ENCODE peak calls at places on chromosomes 13 and 19, in nine cellular contexts. One of them, this sample, is unnamed.

GRCh38 chr19:7101498-7102253 is 32.2 kb downstream of the ZNF557 start:
- DNase-seq in uterus: no peak
- DNase-seq in A549: no peak
- DNase-seq in adrenal gland: no peak
- DNase-seq in Peyer's patch: no peak
- DNase-seq in spleen: no peak
- DNase-seq in GM12891: no peak
- DNase-seq in ovary: no peak
- DNase-seq in lower leg skin: no peak
- DNase-seq in this sample: no peak

GRCh38 chr13:72590091-72590490 is 137.3 kb downstream of the MZT1 start:
- DNase-seq in uterus: no peak
- DNase-seq in A549: no peak
- DNase-seq in adrenal gland: no peak
- DNase-seq in Peyer's patch: no peak
- DNase-seq in spleen: no peak
- DNase-seq in GM12891: no peak
- DNase-seq in ovary: no peak
- DNase-seq in lower leg skin: no peak
- DNase-seq in this sample: no peak

GRCh38 chr19:29771708-29772415 is 39.9 kb upstream of the CCNE1 start:
- DNase-seq in uterus: no peak
- DNase-seq in A549: peak
- DNase-seq in adrenal gland: peak
- DNase-seq in Peyer's patch: no peak
- DNase-seq in spleen: no peak
- DNase-seq in GM12891: no peak
- DNase-seq in ovary: peak
- DNase-seq in lower leg skin: no peak
- DNase-seq in this sample: peak

GRCh38 chr19:35013820-35014754 is 14.0 kb downstream of the GRAMD1A start:
- DNase-seq in uterus: no peak
- DNase-seq in A549: no peak
- DNase-seq in adrenal gland: no peak
- DNase-seq in Peyer's patch: peak
- DNase-seq in spleen: peak
- DNase-seq in GM12891: no peak
- DNase-seq in ovary: no peak
- DNase-seq in lower leg skin: no peak
- DNase-seq in this sample: no peak

GRCh38 chr13:84137292-84137691 is 255.0 kb upstream of the SLITRK1 start:
- DNase-seq in uterus: no peak
- DNase-seq in A549: no peak
- DNase-seq in adrenal gland: no peak
- DNase-seq in Peyer's patch: peak
- DNase-seq in spleen: peak
- DNase-seq in GM12891: no peak
- DNase-seq in ovary: no peak
- DNase-seq in lower leg skin: no peak
- DNase-seq in this sample: no peak

GRCh38 chr19:53864308-53864836 is 3.3 kb upstream of the MYADM start:
- DNase-seq in uterus: no peak
- DNase-seq in A549: peak
- DNase-seq in adrenal gland: no peak
- DNase-seq in Peyer's patch: no peak
- DNase-seq in spleen: no peak
- DNase-seq in GM12891: no peak
- DNase-seq in ovary: no peak
- DNase-seq in lower leg skin: no peak
- DNase-seq in this sample: no peak

GRCh38 chr19:55353803-55354697 is 469 bp downstream of the COX6B2 start:
- DNase-seq in uterus: peak
- DNase-seq in A549: peak
- DNase-seq in adrenal gland: no peak
- DNase-seq in Peyer's patch: peak
- DNase-seq in spleen: peak
- DNase-seq in GM12891: peak
- DNase-seq in ovary: peak
- DNase-seq in lower leg skin: no peak
- DNase-seq in this sample: peak

GRCh38 chr19:45613926-45614725 is 12.1 kb upstream of the GPR4 start:
- DNase-seq in uterus: peak
- DNase-seq in A549: peak
- DNase-seq in adrenal gland: no peak
- DNase-seq in Peyer's patch: no peak
- DNase-seq in spleen: no peak
- DNase-seq in GM12891: no peak
- DNase-seq in ovary: no peak
- DNase-seq in lower leg skin: no peak
- DNase-seq in this sample: no peak

GRCh38 chr19:15780595-15781418 is 6.7 kb upstream of the OR10H5 start:
- DNase-seq in uterus: peak
- DNase-seq in A549: peak
- DNase-seq in adrenal gland: no peak
- DNase-seq in Peyer's patch: no peak
- DNase-seq in spleen: no peak
- DNase-seq in GM12891: no peak
- DNase-seq in ovary: peak
- DNase-seq in lower leg skin: peak
- DNase-seq in this sample: peak

GRCh38 chr13:47598340-47598911 is 402.6 kb downstream of the SUCLA2 start:
- DNase-seq in uterus: no peak
- DNase-seq in A549: no peak
- DNase-seq in adrenal gland: no peak
- DNase-seq in Peyer's patch: no peak
- DNase-seq in spleen: no peak
- DNase-seq in GM12891: no peak
- DNase-seq in ovary: no peak
- DNase-seq in lower leg skin: no peak
- DNase-seq in this sample: no peak

GRCh38 chr19:17156947-17157302 is 58.2 kb upstream of the USE1 start:
- DNase-seq in uterus: no peak
- DNase-seq in A549: no peak
- DNase-seq in adrenal gland: peak
- DNase-seq in Peyer's patch: no peak
- DNase-seq in spleen: no peak
- DNase-seq in GM12891: no peak
- DNase-seq in ovary: no peak
- DNase-seq in lower leg skin: no peak
- DNase-seq in this sample: peak

GRCh38 chr13:24271611-24272451 is 37.5 kb upstream of the C1QTNF9 start:
- DNase-seq in uterus: peak
- DNase-seq in A549: no peak
- DNase-seq in adrenal gland: peak
- DNase-seq in Peyer's patch: peak
- DNase-seq in spleen: peak
- DNase-seq in GM12891: no peak
- DNase-seq in ovary: peak
- DNase-seq in lower leg skin: peak
- DNase-seq in this sample: peak

GRCh38 chr13:49300716-49301589 is 53.2 kb downstream of the CDADC1 start:
- DNase-seq in uterus: peak
- DNase-seq in A549: peak
- DNase-seq in adrenal gland: peak
- DNase-seq in Peyer's patch: peak
- DNase-seq in spleen: peak
- DNase-seq in GM12891: peak
- DNase-seq in ovary: peak
- DNase-seq in lower leg skin: no peak
- DNase-seq in this sample: peak

GRCh38 chr13:80939581-80939980 is 598.7 kb upstream of the SPRY2 start:
- DNase-seq in uterus: no peak
- DNase-seq in A549: no peak
- DNase-seq in adrenal gland: no peak
- DNase-seq in Peyer's patch: no peak
- DNase-seq in spleen: no peak
- DNase-seq in GM12891: no peak
- DNase-seq in ovary: no peak
- DNase-seq in lower leg skin: no peak
- DNase-seq in this sample: no peak

GRCh38 chr19:45913874-45914830 is at the start of gene NANOS2:
- DNase-seq in uterus: no peak
- DNase-seq in A549: peak
- DNase-seq in adrenal gland: no peak
- DNase-seq in Peyer's patch: no peak
- DNase-seq in spleen: no peak
- DNase-seq in GM12891: no peak
- DNase-seq in ovary: no peak
- DNase-seq in lower leg skin: no peak
- DNase-seq in this sample: no peak

GRCh38 chr13:69565334-69565733 is 542.3 kb upstream of the ATXN8OS start:
- DNase-seq in uterus: no peak
- DNase-seq in A549: peak
- DNase-seq in adrenal gland: no peak
- DNase-seq in Peyer's patch: no peak
- DNase-seq in spleen: no peak
- DNase-seq in GM12891: peak
- DNase-seq in ovary: no peak
- DNase-seq in lower leg skin: no peak
- DNase-seq in this sample: peak

GRCh38 chr13:94550030-94550738 is 45.8 kb downstream of the TGDS start:
- DNase-seq in uterus: peak
- DNase-seq in A549: no peak
- DNase-seq in adrenal gland: peak
- DNase-seq in Peyer's patch: no peak
- DNase-seq in spleen: no peak
- DNase-seq in GM12891: no peak
- DNase-seq in ovary: no peak
- DNase-seq in lower leg skin: no peak
- DNase-seq in this sample: no peak

GRCh38 chr13:19670147-19670546 is 36.7 kb downstream of the MPHOSPH8 start:
- DNase-seq in uterus: no peak
- DNase-seq in A549: no peak
- DNase-seq in adrenal gland: no peak
- DNase-seq in Peyer's patch: no peak
- DNase-seq in spleen: no peak
- DNase-seq in GM12891: no peak
- DNase-seq in ovary: no peak
- DNase-seq in lower leg skin: no peak
- DNase-seq in this sample: no peak

DNA sequence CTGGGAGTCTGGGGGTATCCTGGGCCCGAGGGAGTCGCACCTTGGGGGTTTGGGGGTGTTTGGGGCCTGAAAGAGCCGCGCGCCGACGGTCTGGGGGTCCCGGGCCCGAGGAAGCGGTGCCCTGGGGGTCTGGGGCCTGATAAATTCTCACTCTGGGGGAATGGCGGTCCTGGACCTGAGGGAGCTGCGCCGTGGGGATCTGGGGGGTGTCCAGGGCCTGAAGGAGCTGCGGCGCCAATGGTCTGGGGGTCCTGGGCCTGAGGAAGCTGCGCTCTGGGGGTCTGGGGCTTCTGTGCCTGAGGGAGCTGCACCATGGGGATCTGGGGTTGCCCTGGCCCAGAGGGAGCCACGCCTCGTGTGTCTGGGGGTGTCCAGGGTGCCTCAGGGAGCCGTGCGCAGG is 914 bp downstream of the HDGFL2 start:
- DNase-seq in uterus: no peak
- DNase-seq in A549: no peak
- DNase-seq in adrenal gland: no peak
- DNase-seq in Peyer's patch: no peak
- DNase-seq in spleen: peak
- DNase-seq in GM12891: no peak
- DNase-seq in ovary: no peak
- DNase-seq in lower leg skin: no peak
- DNase-seq in this sample: no peak
- TF ChIP-seq POLR2A in uterus: no peak
- TF ChIP-seq POLR2A in A549: no peak
- TF ChIP-seq POLR2A in adrenal gland: no peak
- TF ChIP-seq POLR2A in Peyer's patch: no peak
- TF ChIP-seq POLR2A in spleen: no peak
- TF ChIP-seq POLR2A in GM12891: no peak
- TF ChIP-seq POLR2A in ovary: no peak
- TF ChIP-seq POLR2A in lower leg skin: no peak
- TF ChIP-seq POLR2A in this sample: no peak

GRCh38 chr19:12953456-12954149 is 3.4 kb downstream of the GADD45GIP1 start:
- DNase-seq in uterus: no peak
- DNase-seq in A549: no peak
- DNase-seq in adrenal gland: no peak
- DNase-seq in Peyer's patch: no peak
- DNase-seq in spleen: no peak
- DNase-seq in GM12891: no peak
- DNase-seq in ovary: no peak
- DNase-seq in lower leg skin: no peak
- DNase-seq in this sample: no peak

GRCh38 chr19:12956446-12957388 is at the start of gene GADD45GIP1:
- DNase-seq in uterus: peak
- DNase-seq in A549: peak
- DNase-seq in adrenal gland: peak
- DNase-seq in Peyer's patch: peak
- DNase-seq in spleen: peak
- DNase-seq in GM12891: peak
- DNase-seq in ovary: peak
- DNase-seq in lower leg skin: peak
- DNase-seq in this sample: peak

GRCh38 chr19:12952488-12953455 is 4.3 kb downstream of the GADD45GIP1 start:
- DNase-seq in uterus: no peak
- DNase-seq in A549: no peak
- DNase-seq in adrenal gland: no peak
- DNase-seq in Peyer's patch: no peak
- DNase-seq in spleen: no peak
- DNase-seq in GM12891: no peak
- DNase-seq in ovary: no peak
- DNase-seq in lower leg skin: no peak
- DNase-seq in this sample: no peak

GRCh38 chr19:12955996-12956395 is 1.0 kb downstream of the GADD45GIP1 start:
- DNase-seq in uterus: no peak
- DNase-seq in A549: no peak
- DNase-seq in adrenal gland: peak
- DNase-seq in Peyer's patch: no peak
- DNase-seq in spleen: no peak
- DNase-seq in GM12891: no peak
- DNase-seq in ovary: no peak
- DNase-seq in lower leg skin: no peak
- DNase-seq in this sample: no peak

GRCh38 chr19:12954150-12954962 is 2.7 kb downstream of the GADD45GIP1 start:
- DNase-seq in uterus: no peak
- DNase-seq in A549: no peak
- DNase-seq in adrenal gland: peak
- DNase-seq in Peyer's patch: no peak
- DNase-seq in spleen: no peak
- DNase-seq in GM12891: no peak
- DNase-seq in ovary: no peak
- DNase-seq in lower leg skin: no peak
- DNase-seq in this sample: no peak
- TF ChIP-seq POLR2A in uterus: no peak
- TF ChIP-seq POLR2A in A549: no peak
- TF ChIP-seq POLR2A in adrenal gland: no peak
- TF ChIP-seq POLR2A in Peyer's patch: no peak
- TF ChIP-seq POLR2A in spleen: no peak
- TF ChIP-seq POLR2A in GM12891: peak
- TF ChIP-seq POLR2A in ovary: no peak
- TF ChIP-seq POLR2A in lower leg skin: no peak
- TF ChIP-seq POLR2A in this sample: no peak

GRCh38 chr19:3343619-3344502 is 22.5 kb upstream of the NFIC start:
- DNase-seq in uterus: peak
- DNase-seq in A549: peak
- DNase-seq in adrenal gland: peak
- DNase-seq in Peyer's patch: peak
- DNase-seq in spleen: peak
- DNase-seq in GM12891: peak
- DNase-seq in ovary: peak
- DNase-seq in lower leg skin: peak
- DNase-seq in this sample: peak
- TF ChIP-seq POLR2A in uterus: no peak
- TF ChIP-seq POLR2A in A549: peak
- TF ChIP-seq POLR2A in adrenal gland: no peak
- TF ChIP-seq POLR2A in Peyer's patch: no peak
- TF ChIP-seq POLR2A in spleen: no peak
- TF ChIP-seq POLR2A in GM12891: no peak
- TF ChIP-seq POLR2A in ovary: no peak
- TF ChIP-seq POLR2A in lower leg skin: no peak
- TF ChIP-seq POLR2A in this sample: no peak

GRCh38 chr19:3096267-3096901 is 2.2 kb downstream of the GNA11 start:
- DNase-seq in uterus: no peak
- DNase-seq in A549: no peak
- DNase-seq in adrenal gland: no peak
- DNase-seq in Peyer's patch: no peak
- DNase-seq in spleen: peak
- DNase-seq in GM12891: no peak
- DNase-seq in ovary: no peak
- DNase-seq in lower leg skin: no peak
- DNase-seq in this sample: no peak
- TF ChIP-seq POLR2A in uterus: no peak
- TF ChIP-seq POLR2A in A549: no peak
- TF ChIP-seq POLR2A in adrenal gland: no peak
- TF ChIP-seq POLR2A in Peyer's patch: peak
- TF ChIP-seq POLR2A in spleen: no peak
- TF ChIP-seq POLR2A in GM12891: no peak
- TF ChIP-seq POLR2A in ovary: no peak
- TF ChIP-seq POLR2A in lower leg skin: no peak
- TF ChIP-seq POLR2A in this sample: no peak